ENCODE peak calls at places on chromosomes 4 and X, in ten cellular contexts. L, X, A, H, N, S, Z, D, I and R are unnamed samples.

GRCh38 chrX:11606408-11606807 is 59.3 kb downstream of the ARHGAP6 start:
- DNase-seq in L (no peak), X (no peak), A (no peak), H (no peak), N (no peak), S (no peak), Z (no peak), D (no peak), I (no peak), R (no peak)

GRCh38 chr4:147136308-147136707 is 190.6 kb upstream of the TTC29 start:
- DNase-seq in L (no peak), X (no peak), A (peak; percentile 32), H (no peak), N (no peak), S (no peak), Z (no peak), D (no peak), I (no peak), R (no peak)

GRCh38 chrX:71618303-71618721 is at the start of gene CXCR3:
- DNase-seq in L (no peak), X (no peak), A (no peak), H (no peak), N (no peak), S (no peak), Z (no peak), D (no peak), I (no peak), R (no peak)

GRCh38 chr4:142402925-142403324 is 443.2 kb downstream of the INPP4B start:
- DNase-seq in L (no peak), X (no peak), A (no peak), H (no peak), N (no peak), S (no peak), Z (no peak), D (no peak), I (no peak), R (no peak)

GRCh38 chr4:25927361-25928040 is 13.5 kb downstream of the SMIM20 start:
- DNase-seq in L (no peak), X (no peak), A (no peak), H (no peak), N (peak; percentile 10), S (no peak), Z (no peak), D (no peak), I (no peak), R (no peak)

GRCh38 chr4:115234405-115235093 is 121.1 kb upstream of the NDST4 start:
- DNase-seq in L (no peak), X (no peak), A (no peak), H (no peak), N (peak; percentile 16), S (no peak), Z (no peak), D (no peak), I (no peak), R (no peak)

GRCh38 chr4:176849076-176849475 is 56.4 kb upstream of the VEGFC start:
- DNase-seq in L (no peak), X (no peak), A (no peak), H (no peak), N (no peak), S (no peak), Z (no peak), D (no peak), I (no peak), R (no peak)

GRCh38 chrX:144840616-144841015 is 406.7 kb upstream of the SPANXN1 start:
- DNase-seq in L (no peak), X (no peak), A (no peak), H (no peak), N (no peak), S (no peak), Z (no peak), D (no peak), I (no peak), R (no peak)

GRCh38 chrX:153825042-153825441 is 5.3 kb downstream of the PDZD4 start:
- DNase-seq in L (peak; percentile 37), X (no peak), A (no peak), H (no peak), N (no peak), S (no peak), Z (no peak), D (no peak), I (no peak), R (no peak)

GRCh38 chr4:3468804-3469203 is 5.7 kb downstream of the DOK7 start:
- DNase-seq in L (no peak), X (no peak), A (no peak), H (no peak), N (no peak), S (no peak), Z (no peak), D (no peak), I (no peak), R (no peak)

GRCh38 chr4:169209388-169209883 is 61.3 kb downstream of the SH3RF1 start:
- DNase-seq in L (no peak), X (no peak), A (no peak), H (no peak), N (no peak), S (no peak), Z (no peak), D (no peak), I (no peak), R (no peak)

GRCh38 chr4:165308606-165309005 is 18.9 kb upstream of the MSMO1 start:
- DNase-seq in L (no peak), X (no peak), A (no peak), H (no peak), N (no peak), S (no peak), Z (no peak), D (no peak), I (no peak), R (no peak)

GRCh38 chrX:55161581-55161980 is 58.6 kb upstream of the PAGE5 start:
- DNase-seq in L (no peak), X (no peak), A (no peak), H (no peak), N (no peak), S (no peak), Z (no peak), D (no peak), I (no peak), R (no peak)

GRCh38 chr4:114839986-114840385 is 241.4 kb downstream of the UGT8 start:
- DNase-seq in L (no peak), X (no peak), A (no peak), H (no peak), N (no peak), S (no peak), Z (no peak), D (no peak), I (no peak), R (no peak)

GRCh38 chr4:32140636-32141035 is 1420.5 kb downstream of the PCDH7 start:
- DNase-seq in L (no peak), X (no peak), A (peak; percentile 97), H (no peak), N (no peak), S (no peak), Z (no peak), D (no peak), I (peak; percentile 83), R (no peak)

GRCh38 chr4:8672486-8672885 is 79.9 kb downstream of the CPZ start:
- DNase-seq in L (peak; percentile 39), X (no peak), A (no peak), H (no peak), N (no peak), S (no peak), Z (no peak), D (no peak), I (no peak), R (no peak)

GRCh38 chr4:105171912-105172311 is 25.2 kb downstream of the TET2 start:
- DNase-seq in L (no peak), X (no peak), A (no peak), H (no peak), N (no peak), S (no peak), Z (no peak), D (no peak), I (no peak), R (no peak)

GRCh38 chrX:48972214-48973164 is 845 bp upstream of the KCND1 start:
- DNase-seq in L (no peak), X (no peak), A (no peak), H (peak; percentile 48), N (peak; percentile 10), S (peak; percentile 65), Z (no peak), D (no peak), I (no peak), R (no peak)

GRCh38 chr4:125750827-125751466 is 436.2 kb downstream of the FAT4 start:
- DNase-seq in L (no peak), X (no peak), A (peak; percentile 51), H (no peak), N (no peak), S (no peak), Z (no peak), D (no peak), I (no peak), R (no peak)

GRCh38 chr4:1358421-1359160 is 11.6 kb downstream of the UVSSA start:
- DNase-seq in L (no peak), X (no peak), A (no peak), H (no peak), N (no peak), S (no peak), Z (no peak), D (no peak), I (no peak), R (no peak)

GRCh38 chr4:3827616-3828492 is 61.7 kb downstream of the ADRA2C start:
- DNase-seq in L (peak; percentile 84), X (peak; percentile 20), A (no peak), H (no peak), N (no peak), S (no peak), Z (no peak), D (peak; percentile 65), I (no peak), R (no peak)

GRCh38 chrX:65073233-65073632 is 97.0 kb upstream of the ZC4H2 start:
- DNase-seq in L (no peak), X (no peak), A (no peak), H (no peak), N (no peak), S (no peak), Z (no peak), D (no peak), I (no peak), R (no peak)

GRCh38 chrX:42714981-42715688 is 62.8 kb downstream of the PPP1R2C start:
- DNase-seq in L (peak; percentile 63), X (peak; percentile 1), A (peak; percentile 26), H (no peak), N (peak; percentile 7), S (peak; percentile 58), Z (peak; percentile 4), D (no peak), I (peak; percentile 32), R (peak; percentile 3)

GRCh38 chr4:139256349-139256748 is 23.7 kb downstream of the MGARP start:
- DNase-seq in L (no peak), X (no peak), A (no peak), H (no peak), N (no peak), S (no peak), Z (no peak), D (no peak), I (no peak), R (no peak)

GRCh38 chrX:65871671-65872311 is 168.1 kb downstream of the VSIG4 start:
- DNase-seq in L (no peak), X (no peak), A (no peak), H (peak; percentile 31), N (peak; percentile 69), S (peak; percentile 44), Z (no peak), D (no peak), I (no peak), R (no peak)

GRCh38 chr4:140675599-140676231 is 80.5 kb downstream of the TBC1D9 start:
- DNase-seq in L (no peak), X (no peak), A (no peak), H (no peak), N (no peak), S (no peak), Z (no peak), D (no peak), I (peak; percentile 29), R (no peak)

GRCh38 chr4:169103966-169104412 is 93.9 kb upstream of the CBR4 start:
- DNase-seq in L (no peak), X (no peak), A (no peak), H (no peak), N (peak; percentile 65), S (peak; percentile 44), Z (no peak), D (peak; percentile 32), I (no peak), R (no peak)

GRCh38 chrX:96909291-96909690 is 25.6 kb downstream of the RPA4 start:
- DNase-seq in L (no peak), X (no peak), A (no peak), H (no peak), N (no peak), S (no peak), Z (no peak), D (no peak), I (no peak), R (no peak)